ENCODE peak calls at places on chromosomes 3 and 15, in five cellular contexts. One of them, this sample, is unnamed.

GRCh38 chr3:13159890-13160289 is 86.7 kb upstream of the IQSEC1 start:
- DNase-seq in pancreas: no peak
- DNase-seq in heart right ventricle: no peak
- DNase-seq in WERI-Rb-1: no peak
- DNase-seq in retinal pigment epithelial cell: no peak
- DNase-seq in this sample: no peak

GRCh38 chr3:120450261-120450913 is 405 bp downstream of the FSTL1 start:
- DNase-seq in pancreas: peak; percentile 23
- DNase-seq in heart right ventricle: peak; percentile 44
- DNase-seq in WERI-Rb-1: no peak
- DNase-seq in retinal pigment epithelial cell: no peak
- DNase-seq in this sample: no peak

GRCh38 chr3:8529738-8530525 is 28.3 kb downstream of the LMCD1 start:
- DNase-seq in pancreas: no peak
- DNase-seq in heart right ventricle: no peak
- DNase-seq in WERI-Rb-1: no peak
- DNase-seq in retinal pigment epithelial cell: peak; percentile 23
- DNase-seq in this sample: no peak

GRCh38 chr15:101070024-101070423 is 150.9 kb downstream of the LRRK1 start:
- DNase-seq in pancreas: no peak
- DNase-seq in heart right ventricle: no peak
- DNase-seq in WERI-Rb-1: no peak
- DNase-seq in retinal pigment epithelial cell: no peak
- DNase-seq in this sample: no peak

GRCh38 chr3:23776352-23776891 is 29.3 kb upstream of the UBE2E1 start:
- DNase-seq in pancreas: no peak
- DNase-seq in heart right ventricle: no peak
- DNase-seq in WERI-Rb-1: no peak
- DNase-seq in retinal pigment epithelial cell: peak; percentile 58
- DNase-seq in this sample: no peak

GRCh38 chr3:122324871-122325323 is at the start of gene CSTA:
- DNase-seq in pancreas: no peak
- DNase-seq in heart right ventricle: no peak
- DNase-seq in WERI-Rb-1: no peak
- DNase-seq in retinal pigment epithelial cell: no peak
- DNase-seq in this sample: peak; percentile 86

GRCh38 chr3:130658666-130659065 is 88.0 kb downstream of the PIK3R4 start:
- DNase-seq in pancreas: no peak
- DNase-seq in heart right ventricle: peak; percentile 8
- DNase-seq in WERI-Rb-1: no peak
- DNase-seq in retinal pigment epithelial cell: peak; percentile 39
- DNase-seq in this sample: no peak

GRCh38 chr15:46577767-46578166 is 942.9 kb downstream of the SQOR start:
- DNase-seq in pancreas: no peak
- DNase-seq in heart right ventricle: no peak
- DNase-seq in WERI-Rb-1: no peak
- DNase-seq in retinal pigment epithelial cell: no peak
- DNase-seq in this sample: no peak

GRCh38 chr15:78434134-78434533 is 3.9 kb upstream of the IREB2 start:
- DNase-seq in pancreas: no peak
- DNase-seq in heart right ventricle: no peak
- DNase-seq in WERI-Rb-1: no peak
- DNase-seq in retinal pigment epithelial cell: no peak
- DNase-seq in this sample: no peak

GRCh38 chr15:61974759-61975158 is 85.5 kb downstream of the VPS13C start:
- DNase-seq in pancreas: no peak
- DNase-seq in heart right ventricle: no peak
- DNase-seq in WERI-Rb-1: peak; percentile 26
- DNase-seq in retinal pigment epithelial cell: no peak
- DNase-seq in this sample: no peak

GRCh38 chr3:120177151-120177550 is 82.9 kb upstream of the GSK3B start:
- DNase-seq in pancreas: peak; percentile 20
- DNase-seq in heart right ventricle: peak; percentile 30
- DNase-seq in WERI-Rb-1: no peak
- DNase-seq in retinal pigment epithelial cell: no peak
- DNase-seq in this sample: no peak

GRCh38 chr3:187741403-187742350 is 3.6 kb downstream of the BCL6 start:
- DNase-seq in pancreas: peak; percentile 71
- DNase-seq in heart right ventricle: peak; percentile 77
- DNase-seq in WERI-Rb-1: peak; percentile 55
- DNase-seq in retinal pigment epithelial cell: no peak
- DNase-seq in this sample: peak; percentile 69

GRCh38 chr3:159788291-159788690 is 200.3 kb upstream of the IL12A start:
- DNase-seq in pancreas: no peak
- DNase-seq in heart right ventricle: no peak
- DNase-seq in WERI-Rb-1: no peak
- DNase-seq in retinal pigment epithelial cell: no peak
- DNase-seq in this sample: no peak

GRCh38 chr15:91940466-91941381 is 87.2 kb downstream of the SLCO3A1 start:
- DNase-seq in pancreas: no peak
- DNase-seq in heart right ventricle: no peak
- DNase-seq in WERI-Rb-1: no peak
- DNase-seq in retinal pigment epithelial cell: no peak
- DNase-seq in this sample: no peak

GRCh38 chr3:185843126-185843525 is 18.3 kb upstream of the IGF2BP2 start:
- DNase-seq in pancreas: no peak
- DNase-seq in heart right ventricle: no peak
- DNase-seq in WERI-Rb-1: no peak
- DNase-seq in retinal pigment epithelial cell: no peak
- DNase-seq in this sample: no peak

GRCh38 chr3:169769287-169770181 is at the start of gene ACTRT3:
- DNase-seq in pancreas: peak; percentile 53
- DNase-seq in heart right ventricle: peak; percentile 66
- DNase-seq in WERI-Rb-1: no peak
- DNase-seq in retinal pigment epithelial cell: no peak
- DNase-seq in this sample: peak; percentile 76

GRCh38 chr3:63912768-63913588 is 795 bp upstream of the SCAANT1 start:
- DNase-seq in pancreas: peak; percentile 70
- DNase-seq in heart right ventricle: peak; percentile 49
- DNase-seq in WERI-Rb-1: no peak
- DNase-seq in retinal pigment epithelial cell: peak; percentile 32
- DNase-seq in this sample: no peak

GRCh38 chr3:98548544-98548943 is 16.8 kb downstream of the GPR15 start:
- DNase-seq in pancreas: no peak
- DNase-seq in heart right ventricle: no peak
- DNase-seq in WERI-Rb-1: no peak
- DNase-seq in retinal pigment epithelial cell: no peak
- DNase-seq in this sample: no peak

GRCh38 chr3:98540346-98540745 is 8.6 kb downstream of the GPR15 start:
- DNase-seq in pancreas: no peak
- DNase-seq in heart right ventricle: no peak
- DNase-seq in WERI-Rb-1: no peak
- DNase-seq in retinal pigment epithelial cell: no peak
- DNase-seq in this sample: no peak

GRCh38 chr3:98545940-98546339 is 14.2 kb downstream of the GPR15 start:
- DNase-seq in pancreas: no peak
- DNase-seq in heart right ventricle: no peak
- DNase-seq in WERI-Rb-1: no peak
- DNase-seq in retinal pigment epithelial cell: no peak
- DNase-seq in this sample: no peak

GRCh38 chr3:98541695-98542094 is 9.9 kb downstream of the GPR15 start:
- DNase-seq in pancreas: no peak
- DNase-seq in heart right ventricle: no peak
- DNase-seq in WERI-Rb-1: no peak
- DNase-seq in retinal pigment epithelial cell: no peak
- DNase-seq in this sample: no peak

DNA sequence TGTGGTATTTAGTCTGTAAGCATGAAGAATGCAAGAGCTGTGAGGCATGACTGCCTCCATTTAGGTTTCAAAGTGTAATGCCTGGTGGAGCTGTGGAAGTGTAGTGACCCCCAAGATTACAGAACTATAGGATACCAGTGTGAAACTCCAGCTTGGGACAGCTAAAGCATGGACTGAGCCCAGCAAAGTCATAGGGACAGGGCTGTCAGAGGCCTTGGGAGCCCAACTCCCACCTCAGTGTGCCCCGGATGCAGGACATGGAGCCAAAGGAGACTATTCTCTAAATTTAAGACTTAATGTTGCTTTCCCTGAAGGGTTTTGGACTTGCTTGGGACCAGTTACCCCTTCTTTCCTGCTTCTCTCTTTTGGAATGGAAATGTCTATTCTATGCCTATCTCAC is 10.8 kb downstream of the GPR15 start:
- DNase-seq in pancreas: no peak
- DNase-seq in heart right ventricle: no peak
- DNase-seq in WERI-Rb-1: no peak
- DNase-seq in retinal pigment epithelial cell: no peak
- DNase-seq in this sample: no peak
- H3K4me3 ChIP-seq in pancreas: no peak overlapping the region
- H3K4me3 ChIP-seq in heart right ventricle: no peak overlapping the region
- H3K4me3 ChIP-seq in WERI-Rb-1: no peak overlapping the region
- H3K4me3 ChIP-seq in retinal pigment epithelial cell: no peak overlapping the region
- H3K4me3 ChIP-seq in this sample: no peak overlapping the region

DNA sequence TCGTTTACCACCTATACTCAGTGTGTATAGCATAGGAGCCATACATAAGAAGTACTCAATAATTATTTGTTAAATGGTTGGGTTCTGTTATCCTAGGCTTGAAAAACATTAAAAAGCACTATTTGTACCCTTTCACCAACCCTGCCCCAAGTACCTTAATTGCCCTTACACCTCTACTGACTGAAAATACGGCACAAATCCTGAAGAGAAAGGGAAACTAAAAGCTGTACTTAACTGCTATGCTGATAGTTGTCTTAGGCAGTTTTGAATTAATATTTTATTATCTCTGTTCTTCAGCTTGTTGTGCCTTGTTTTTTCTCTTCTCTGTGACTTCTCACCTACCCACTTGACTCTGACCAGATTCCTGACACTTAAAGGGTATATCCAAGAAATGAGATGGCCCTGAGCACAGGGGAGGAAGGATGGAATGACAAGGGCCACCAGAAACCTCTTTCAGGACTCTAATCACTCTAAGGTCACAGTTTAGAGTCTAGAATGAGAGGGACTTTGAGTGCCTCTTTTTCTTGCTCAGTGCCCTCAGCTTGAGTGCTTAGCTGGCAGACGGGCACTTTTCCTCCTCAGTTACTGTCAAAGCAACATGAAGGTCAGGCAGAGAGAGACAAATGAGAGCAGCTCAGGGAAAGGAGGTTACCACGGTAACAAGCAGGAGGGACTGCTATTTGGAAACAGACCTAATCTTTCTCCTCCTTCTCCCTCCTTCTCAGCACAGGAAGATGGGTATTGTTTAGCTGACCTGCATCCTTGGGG is 136.5 kb downstream of the ZNF609 start:
- DNase-seq in pancreas: no peak
- DNase-seq in heart right ventricle: peak; percentile 12
- DNase-seq in WERI-Rb-1: peak; percentile 49
- DNase-seq in retinal pigment epithelial cell: no peak
- DNase-seq in this sample: no peak
- H3K4me3 ChIP-seq in pancreas: no peak overlapping the region
- H3K4me3 ChIP-seq in heart right ventricle: no peak overlapping the region
- H3K4me3 ChIP-seq in WERI-Rb-1: no peak overlapping the region
- H3K4me3 ChIP-seq in retinal pigment epithelial cell: no peak overlapping the region
- H3K4me3 ChIP-seq in this sample: no peak overlapping the region

GRCh38 chr3:71723452-71724170 is 1.6 kb downstream of the EIF4E3 start:
- DNase-seq in pancreas: no peak
- DNase-seq in heart right ventricle: no peak
- DNase-seq in WERI-Rb-1: no peak
- DNase-seq in retinal pigment epithelial cell: no peak
- DNase-seq in this sample: no peak
- H3K4me3 ChIP-seq in pancreas: peak overlapping the region; percentile 88
- H3K4me3 ChIP-seq in heart right ventricle: peak overlapping the region; percentile 84
- H3K4me3 ChIP-seq in WERI-Rb-1: no peak overlapping the region
- H3K4me3 ChIP-seq in retinal pigment epithelial cell: no peak overlapping the region
- H3K4me3 ChIP-seq in this sample: no peak overlapping the region

GRCh38 chr3:18378218-18378617 is 46.9 kb downstream of the SATB1 start:
- DNase-seq in pancreas: no peak
- DNase-seq in heart right ventricle: no peak
- DNase-seq in WERI-Rb-1: no peak
- DNase-seq in retinal pigment epithelial cell: no peak
- DNase-seq in this sample: no peak
- H3K4me3 ChIP-seq in pancreas: no peak overlapping the region
- H3K4me3 ChIP-seq in heart right ventricle: no peak overlapping the region
- H3K4me3 ChIP-seq in WERI-Rb-1: no peak overlapping the region
- H3K4me3 ChIP-seq in retinal pigment epithelial cell: no peak overlapping the region
- H3K4me3 ChIP-seq in this sample: no peak overlapping the region

GRCh38 chr15:77060560-77060959 is 10.3 kb downstream of the TSPAN3 start:
- DNase-seq in pancreas: no peak
- DNase-seq in heart right ventricle: no peak
- DNase-seq in WERI-Rb-1: no peak
- DNase-seq in retinal pigment epithelial cell: no peak
- DNase-seq in this sample: no peak
- H3K4me3 ChIP-seq in pancreas: no peak overlapping the region
- H3K4me3 ChIP-seq in heart right ventricle: no peak overlapping the region
- H3K4me3 ChIP-seq in WERI-Rb-1: no peak overlapping the region
- H3K4me3 ChIP-seq in retinal pigment epithelial cell: no peak overlapping the region
- H3K4me3 ChIP-seq in this sample: no peak overlapping the region

DNA sequence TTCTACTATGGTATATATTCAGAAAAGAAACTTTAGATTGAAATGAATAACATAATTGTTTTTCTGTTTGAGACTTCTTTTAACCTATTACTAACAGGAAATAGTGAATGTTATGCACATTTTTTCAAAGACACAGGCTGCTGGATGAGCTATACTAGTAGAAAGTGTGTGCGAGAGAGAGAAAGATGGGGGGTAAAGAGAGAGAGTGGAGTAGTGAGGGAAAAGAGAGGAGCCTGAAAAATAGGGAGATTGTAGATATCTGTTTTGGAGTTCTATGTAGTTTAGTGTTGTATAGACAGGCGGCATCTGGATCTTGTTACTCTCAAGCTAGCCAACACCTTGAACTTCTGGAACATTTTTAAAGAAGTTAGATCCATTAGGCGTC is 2.4 kb downstream of the RBMS3 start:
- DNase-seq in pancreas: no peak
- DNase-seq in heart right ventricle: no peak
- DNase-seq in WERI-Rb-1: no peak
- DNase-seq in retinal pigment epithelial cell: no peak
- DNase-seq in this sample: no peak
- H3K4me3 ChIP-seq in pancreas: peak overlapping the region; percentile 27
- H3K4me3 ChIP-seq in heart right ventricle: peak overlapping the region; percentile 69
- H3K4me3 ChIP-seq in WERI-Rb-1: no peak overlapping the region
- H3K4me3 ChIP-seq in retinal pigment epithelial cell: peak overlapping the region; percentile 69
- H3K4me3 ChIP-seq in this sample: no peak overlapping the region